ENCODE peak calls at places on chromosomes 13 and 19, in four cellular contexts. One of them, this sample, is unnamed.

GRCh38 chr13:20703785-20704458 is 423 bp downstream of the IL17D start:
- DNase-seq in IMR-90: peak
- DNase-seq in neuronal stem cell: peak
- DNase-seq in H1: peak
- DNase-seq in this sample: peak

GRCh38 chr13:104011505-104012270 is 945.5 kb upstream of the SLC10A2 start:
- DNase-seq in neuronal stem cell: peak
- DNase-seq in IMR-90: no peak
- DNase-seq in H1: no peak
- DNase-seq in this sample: peak

GRCh38 chr19:18999896-19000620 is 33.3 kb downstream of the SUGP2 start:
- DNase-seq in neuronal stem cell: no peak
- DNase-seq in IMR-90: peak
- DNase-seq in H1: no peak
- DNase-seq in this sample: peak

GRCh38 chr19:52742516-52742915 is 7.7 kb upstream of the ZNF611 start:
- DNase-seq in IMR-90: no peak
- DNase-seq in H1: no peak
- DNase-seq in neuronal stem cell: no peak
- DNase-seq in this sample: no peak

GRCh38 chr13:74969419-74969818 is 512.5 kb downstream of the TBC1D4 start:
- DNase-seq in IMR-90: no peak
- DNase-seq in neuronal stem cell: no peak
- DNase-seq in H1: no peak
- DNase-seq in this sample: peak

GRCh38 chr13:30037766-30038165 is 187.3 kb upstream of the UBL3 start:
- DNase-seq in H1: no peak
- DNase-seq in neuronal stem cell: no peak
- DNase-seq in IMR-90: peak
- DNase-seq in this sample: no peak

GRCh38 chr13:44373601-44374347 is at the start of gene SERP2:
- DNase-seq in neuronal stem cell: peak
- DNase-seq in IMR-90: no peak
- DNase-seq in H1: peak
- DNase-seq in this sample: peak

GRCh38 chr13:98246538-98247172 is 69.6 kb upstream of the RNF113B start:
- DNase-seq in IMR-90: peak
- DNase-seq in neuronal stem cell: no peak
- DNase-seq in H1: no peak
- DNase-seq in this sample: no peak

GRCh38 chr13:36369268-36370107 is 23.3 kb upstream of the SPART start:
- DNase-seq in neuronal stem cell: no peak
- DNase-seq in H1: no peak
- DNase-seq in IMR-90: peak
- DNase-seq in this sample: no peak

GRCh38 chr13:64446372-64446771 is 2783.8 kb downstream of the PCDH9 start:
- DNase-seq in neuronal stem cell: no peak
- DNase-seq in H1: no peak
- DNase-seq in IMR-90: no peak
- DNase-seq in this sample: peak

GRCh38 chr19:31107096-31107495 is 242.1 kb downstream of the TSHZ3 start:
- DNase-seq in H1: no peak
- DNase-seq in IMR-90: no peak
- DNase-seq in neuronal stem cell: no peak
- DNase-seq in this sample: no peak

GRCh38 chr19:53908106-53908932 is 759 bp upstream of the CACNG7 start:
- DNase-seq in neuronal stem cell: peak
- DNase-seq in H1: peak
- DNase-seq in IMR-90: peak
- DNase-seq in this sample: peak

DNA sequence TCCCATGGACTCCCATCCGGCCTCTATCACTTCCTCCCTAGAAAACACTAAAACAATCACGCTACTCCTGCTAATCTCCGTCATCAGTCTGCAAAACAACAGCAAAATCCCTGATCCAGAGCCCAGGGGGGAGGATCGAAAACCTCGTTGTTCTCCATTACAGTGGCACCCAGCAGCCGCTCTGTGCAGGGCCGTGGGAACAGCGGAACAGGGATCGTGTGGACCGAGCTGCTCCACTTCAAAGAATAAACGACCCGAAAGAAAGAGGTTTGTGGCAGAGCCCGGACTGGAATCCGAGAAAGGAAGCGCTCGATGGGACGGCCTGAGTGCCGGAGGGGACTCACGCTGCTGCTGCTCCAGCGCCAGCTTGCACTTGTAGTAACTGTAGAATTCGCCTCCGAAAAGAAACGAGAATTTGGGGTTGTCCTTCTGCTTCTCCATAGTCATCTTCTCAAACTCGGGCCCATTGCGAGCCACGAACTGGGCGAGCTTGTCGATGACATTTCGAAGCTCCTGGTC is 652 bp downstream of the CHERP start:
- DNase-seq in neuronal stem cell: no peak
- DNase-seq in IMR-90: peak
- DNase-seq in H1: no peak
- DNase-seq in this sample: no peak
- H2AK5ac ChIP-seq in neuronal stem cell: no peak
- H2AK5ac ChIP-seq in IMR-90: peak
- H2AK5ac ChIP-seq in H1: peak
- H2AK5ac ChIP-seq in this sample: no peak

GRCh38 chr13:107612376-107612775 is 603.0 kb downstream of the LIG4 start:
- DNase-seq in neuronal stem cell: no peak
- DNase-seq in IMR-90: no peak
- DNase-seq in H1: no peak
- DNase-seq in this sample: no peak
- H4K8ac ChIP-seq in neuronal stem cell: no peak
- H4K8ac ChIP-seq in IMR-90: no peak
- H4K8ac ChIP-seq in H1: no peak
- H4K8ac ChIP-seq in this sample: no peak

DNA sequence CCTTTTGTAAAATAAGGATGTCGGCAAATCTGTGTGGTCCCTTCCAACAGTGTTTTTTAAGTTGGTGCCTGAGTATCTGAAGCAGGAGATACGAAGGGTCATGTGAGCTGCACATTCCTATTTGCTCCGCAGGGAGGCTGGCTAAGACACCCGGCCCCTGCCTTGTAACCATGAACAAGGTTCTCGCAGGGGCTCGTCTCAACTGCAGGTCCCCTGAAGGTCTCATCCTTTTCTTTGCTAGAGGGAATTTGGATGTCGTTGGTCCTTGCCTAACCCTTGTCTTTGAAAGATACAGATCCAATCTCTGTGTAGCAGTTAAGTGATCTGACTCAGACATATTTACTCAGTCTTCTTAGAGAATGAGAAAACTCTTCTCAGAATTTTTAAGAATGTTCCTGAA is 64.4 kb downstream of the LRCH1 start:
- DNase-seq in IMR-90: peak
- DNase-seq in H1: no peak
- DNase-seq in neuronal stem cell: no peak
- DNase-seq in this sample: no peak
- H2AK5ac ChIP-seq in IMR-90: peak
- H2AK5ac ChIP-seq in H1: no peak
- H2AK5ac ChIP-seq in neuronal stem cell: no peak
- H2AK5ac ChIP-seq in this sample: no peak

GRCh38 chr19:38421856-38422255 is 4.2 kb downstream of the RASGRP4 start:
- DNase-seq in neuronal stem cell: no peak
- DNase-seq in H1: no peak
- DNase-seq in IMR-90: no peak
- DNase-seq in this sample: no peak
- H4K8ac ChIP-seq in neuronal stem cell: no peak
- H4K8ac ChIP-seq in H1: no peak
- H4K8ac ChIP-seq in IMR-90: no peak
- H4K8ac ChIP-seq in this sample: no peak

GRCh38 chr19:17719730-17720486 is 628 bp downstream of the MAP1S start:
- DNase-seq in neuronal stem cell: no peak
- DNase-seq in H1: no peak
- DNase-seq in IMR-90: no peak
- DNase-seq in this sample: no peak
- H2AK5ac ChIP-seq in neuronal stem cell: peak
- H2AK5ac ChIP-seq in H1: no peak
- H2AK5ac ChIP-seq in IMR-90: peak
- H2AK5ac ChIP-seq in this sample: no peak

GRCh38 chr13:110349239-110349638 is 42.2 kb downstream of the COL4A2 start:
- DNase-seq in IMR-90: no peak
- DNase-seq in H1: no peak
- DNase-seq in neuronal stem cell: no peak
- DNase-seq in this sample: no peak
- H4K8ac ChIP-seq in IMR-90: no peak
- H4K8ac ChIP-seq in H1: no peak
- H4K8ac ChIP-seq in neuronal stem cell: no peak
- H4K8ac ChIP-seq in this sample: no peak

GRCh38 chr19:458091-459042 is 2.5 kb downstream of the SHC2 start:
- DNase-seq in H1: no peak
- DNase-seq in neuronal stem cell: no peak
- DNase-seq in IMR-90: no peak
- DNase-seq in this sample: no peak

GRCh38 chr19:459724-460511 is 915 bp downstream of the SHC2 start:
- DNase-seq in neuronal stem cell: peak
- DNase-seq in IMR-90: peak
- DNase-seq in H1: peak
- DNase-seq in this sample: peak

GRCh38 chr19:463483-464130 is 2.8 kb upstream of the SHC2 start:
- DNase-seq in IMR-90: no peak
- DNase-seq in H1: no peak
- DNase-seq in neuronal stem cell: no peak
- DNase-seq in this sample: no peak

GRCh38 chr19:461664-462551 is 1.1 kb upstream of the SHC2 start:
- DNase-seq in IMR-90: no peak
- DNase-seq in H1: peak
- DNase-seq in neuronal stem cell: no peak
- DNase-seq in this sample: peak

GRCh38 chr19:460877-461609 is at the start of gene SHC2:
- DNase-seq in H1: no peak
- DNase-seq in neuronal stem cell: no peak
- DNase-seq in IMR-90: no peak
- DNase-seq in this sample: no peak
- H2AK5ac ChIP-seq in H1: no peak
- H2AK5ac ChIP-seq in neuronal stem cell: peak
- H2AK5ac ChIP-seq in IMR-90: no peak
- H2AK5ac ChIP-seq in this sample: no peak

DNA sequence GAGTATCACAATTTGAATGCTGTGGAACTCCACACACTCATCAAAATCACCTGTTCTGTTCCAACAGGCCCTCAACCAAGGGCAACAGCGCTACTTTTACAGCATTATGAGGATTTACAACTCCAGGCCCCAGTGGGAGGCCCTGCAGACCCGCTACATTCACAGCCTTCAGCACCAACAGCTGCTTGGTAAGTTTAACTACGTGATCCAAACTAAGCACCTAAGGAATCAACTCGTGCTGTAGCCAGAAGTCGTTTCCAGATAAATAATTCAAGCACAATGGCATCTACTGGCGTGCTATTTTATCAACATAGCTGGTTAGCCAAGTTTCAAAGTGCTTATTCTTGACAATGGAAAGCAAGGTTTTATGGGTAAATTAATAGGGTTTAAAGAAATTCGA is 5.3 kb downstream of the FAM216B start:
- DNase-seq in neuronal stem cell: no peak
- DNase-seq in IMR-90: no peak
- DNase-seq in H1: no peak
- DNase-seq in this sample: no peak
- H4K8ac ChIP-seq in neuronal stem cell: no peak
- H4K8ac ChIP-seq in IMR-90: no peak
- H4K8ac ChIP-seq in H1: no peak
- H4K8ac ChIP-seq in this sample: no peak

DNA sequence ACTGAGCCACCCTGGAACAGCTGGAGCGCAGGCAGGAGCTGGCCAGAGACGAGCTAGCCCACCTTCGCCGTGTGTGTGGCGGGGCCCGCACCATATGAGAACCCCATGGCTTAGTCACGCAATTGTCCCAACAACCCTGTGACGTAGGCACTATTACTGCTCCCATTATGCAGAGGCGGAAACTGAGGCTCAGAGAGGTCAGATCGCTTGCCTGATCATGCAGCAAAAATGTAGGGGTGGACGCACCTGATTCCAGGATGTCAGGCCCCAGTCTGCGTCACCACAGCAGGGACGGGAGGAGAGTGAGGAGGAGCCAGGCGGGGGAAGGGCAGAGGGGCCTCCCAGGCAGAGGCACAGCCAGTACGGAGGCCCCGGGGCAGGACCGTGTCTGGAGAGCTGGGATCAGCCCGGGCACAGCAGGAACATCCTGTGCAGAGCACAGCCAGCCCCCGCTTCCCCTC is 16.8 kb downstream of the PIP5K1C start:
- DNase-seq in neuronal stem cell: no peak
- DNase-seq in IMR-90: no peak
- DNase-seq in H1: no peak
- DNase-seq in this sample: peak
- H2AK5ac ChIP-seq in neuronal stem cell: peak
- H2AK5ac ChIP-seq in IMR-90: no peak
- H2AK5ac ChIP-seq in H1: peak
- H2AK5ac ChIP-seq in this sample: peak

DNA sequence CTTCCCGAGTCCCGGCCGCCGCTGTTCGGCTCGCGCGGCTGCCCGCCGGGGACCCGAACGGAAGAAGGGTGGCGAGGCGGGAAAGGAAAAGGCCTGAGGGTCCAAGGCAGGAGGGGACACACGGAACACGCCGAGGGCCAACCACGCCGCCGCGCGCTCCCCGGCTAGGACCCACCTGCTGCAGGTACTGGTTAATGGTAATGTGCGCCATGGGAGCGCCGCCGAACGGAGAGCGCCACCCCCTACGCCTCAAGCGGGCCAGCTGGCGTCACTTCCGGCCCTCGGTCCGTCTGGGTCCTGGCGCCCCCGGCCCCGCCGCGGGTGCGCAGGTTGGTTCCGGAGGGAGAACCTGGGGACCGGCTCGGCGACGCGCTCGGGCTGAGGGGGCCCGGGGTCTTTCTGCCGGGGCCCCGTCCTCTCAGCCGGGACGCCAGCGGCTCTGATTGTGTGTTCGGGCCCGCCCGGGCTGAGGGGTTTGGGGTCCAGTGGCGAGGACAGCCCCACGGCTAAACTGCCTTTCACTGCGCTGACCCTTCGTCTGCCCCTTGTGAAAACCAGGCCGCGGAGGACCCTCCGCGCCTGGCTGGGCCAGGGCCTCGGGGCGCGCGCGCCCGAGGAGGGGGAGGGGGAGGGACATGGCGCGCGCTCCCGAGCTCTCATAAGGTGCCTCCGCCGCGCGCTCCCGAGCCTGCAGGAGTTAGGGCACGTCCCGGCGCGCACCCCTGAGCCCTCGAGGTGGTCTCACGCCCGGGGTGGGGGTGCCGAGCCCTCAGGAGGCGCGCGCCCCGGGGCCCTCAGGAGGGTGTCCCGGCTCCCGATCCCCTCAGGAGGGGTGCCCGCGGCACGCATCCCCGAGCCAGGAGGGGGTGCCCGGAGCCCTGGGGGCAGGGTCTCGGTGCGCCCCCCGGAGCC is at the start of gene PCID2:
- DNase-seq in H1: peak
- DNase-seq in neuronal stem cell: peak
- DNase-seq in IMR-90: peak
- DNase-seq in this sample: peak
- H4K8ac ChIP-seq in H1: peak
- H4K8ac ChIP-seq in neuronal stem cell: peak
- H4K8ac ChIP-seq in IMR-90: peak
- H4K8ac ChIP-seq in this sample: peak